ENCODE peak calls at places on chromosomes 11 and 22, in seven cellular contexts. D is IMR-90, Y is breast epithelium, S is PC-3, N is AG04450, C is lower lobe of right lung, G is kidney epithelial cell. Q is an unnamed sample.

GRCh38 chr11:75597636-75598035 is 35.6 kb downstream of the SERPINH1 start:
- DNase-seq in G (no peak), Y (no peak), S (peak), N (no peak), C (no peak), D (no peak), Q (no peak)

GRCh38 chr11:114162719-114163123 is 103.2 kb downstream of the ZBTB16 start:
- DNase-seq in G (peak), N (peak), D (peak), S (peak), C (peak), Y (peak), Q (peak)

GRCh38 chr11:60981515-60981914 is 10.0 kb downstream of the CD6 start:
- DNase-seq in Y (no peak), C (no peak), D (no peak), S (no peak), G (no peak), N (no peak), Q (no peak)

GRCh38 chr11:134741453-134742227 is 329.6 kb upstream of the B3GAT1 start:
- DNase-seq in N (no peak), Y (no peak), G (no peak), D (peak), S (no peak), C (no peak), Q (no peak)

GRCh38 chr11:86274503-86274902 is 27.5 kb upstream of the HIKESHI start:
- DNase-seq in N (no peak), Y (no peak), D (no peak), S (no peak), G (no peak), C (no peak), Q (no peak)

GRCh38 chr22:24951942-24952836 is at the start of gene KIAA1671:
- DNase-seq in N (no peak), G (no peak), Y (peak), D (peak), C (peak), S (peak), Q (no peak)

GRCh38 chr22:19174106-19175025 is 4.2 kb downstream of the SLC25A1 start:
- DNase-seq in N (no peak), G (no peak), C (no peak), Y (no peak), S (peak), D (peak), Q (no peak)

GRCh38 chr11:31414338-31414737 is 44.7 kb downstream of the DNAJC24 start:
- DNase-seq in N (no peak), G (no peak), D (no peak), C (no peak), Y (no peak), S (peak), Q (no peak)

GRCh38 chr11:7089328-7090251 is 792 bp downstream of the RBMXL2 start:
- DNase-seq in G (no peak), N (no peak), D (no peak), C (no peak), S (no peak), Y (no peak), Q (no peak)

GRCh38 chr11:58912124-58912523 is 27.2 kb upstream of the GLYATL1 start:
- DNase-seq in Y (no peak), N (no peak), S (peak), G (no peak), C (no peak), D (peak), Q (no peak)

GRCh38 chr11:114082767-114083181 is 23.3 kb downstream of the ZBTB16 start:
- DNase-seq in S (no peak), D (no peak), Y (no peak), C (peak), G (no peak), N (no peak), Q (no peak)

GRCh38 chr11:69654660-69655478 is 13.9 kb downstream of the CCND1 start:
- DNase-seq in G (no peak), S (peak), C (no peak), D (peak), N (no peak), Y (peak), Q (no peak)

GRCh38 chr11:61134801-61135257 is 26.4 kb downstream of the VPS37C start:
- DNase-seq in D (no peak), G (no peak), Y (no peak), N (no peak), C (no peak), S (no peak), Q (no peak)

GRCh38 chr11:68783216-68783821 is 32.0 kb upstream of the TESMIN start:
- DNase-seq in D (no peak), C (no peak), Y (no peak), G (no peak), S (no peak), N (no peak), Q (no peak)

GRCh38 chr22:21447694-21448402 is 19.3 kb upstream of the TMEM191C start:
- DNase-seq in G (no peak), Y (peak), D (no peak), N (no peak), C (peak), S (no peak), Q (no peak)

GRCh38 chr11:62433141-62433543 is 14.3 kb downstream of the SCGB1A1 start:
- DNase-seq in Y (no peak), D (no peak), N (no peak), G (no peak), S (no peak), C (no peak), Q (no peak)

GRCh38 chr11:6204708-6205107 is 649 bp upstream of the C11orf42 start:
- DNase-seq in C (no peak), Y (no peak), D (no peak), S (no peak), N (no peak), G (no peak), Q (no peak)

GRCh38 chr22:40418366-40419201 is 48.2 kb downstream of the SGSM3 start:
- DNase-seq in G (no peak), S (no peak), D (peak), Y (peak), N (peak), C (no peak), Q (no peak)

GRCh38 chr22:24049211-24049610 is 38.1 kb downstream of the CABIN1 start:
- DNase-seq in C (no peak), G (no peak), Y (no peak), S (no peak), N (no peak), D (no peak), Q (no peak)

GRCh38 chr11:128803440-128803839 is 63.7 kb downstream of the KCNJ1 start:
- DNase-seq in C (no peak), Y (no peak), D (no peak), G (no peak), S (no peak), N (no peak), Q (no peak)

GRCh38 chr11:976431-977160 is 50.9 kb downstream of the AP2A2 start:
- DNase-seq in D (no peak), G (no peak), Y (no peak), S (no peak), C (no peak), N (no peak), Q (no peak)
- TF ChIP-seq CTCF in D (no peak), G (no peak), Y (no peak), S (no peak), C (no peak), N (no peak), Q (peak)

DNA sequence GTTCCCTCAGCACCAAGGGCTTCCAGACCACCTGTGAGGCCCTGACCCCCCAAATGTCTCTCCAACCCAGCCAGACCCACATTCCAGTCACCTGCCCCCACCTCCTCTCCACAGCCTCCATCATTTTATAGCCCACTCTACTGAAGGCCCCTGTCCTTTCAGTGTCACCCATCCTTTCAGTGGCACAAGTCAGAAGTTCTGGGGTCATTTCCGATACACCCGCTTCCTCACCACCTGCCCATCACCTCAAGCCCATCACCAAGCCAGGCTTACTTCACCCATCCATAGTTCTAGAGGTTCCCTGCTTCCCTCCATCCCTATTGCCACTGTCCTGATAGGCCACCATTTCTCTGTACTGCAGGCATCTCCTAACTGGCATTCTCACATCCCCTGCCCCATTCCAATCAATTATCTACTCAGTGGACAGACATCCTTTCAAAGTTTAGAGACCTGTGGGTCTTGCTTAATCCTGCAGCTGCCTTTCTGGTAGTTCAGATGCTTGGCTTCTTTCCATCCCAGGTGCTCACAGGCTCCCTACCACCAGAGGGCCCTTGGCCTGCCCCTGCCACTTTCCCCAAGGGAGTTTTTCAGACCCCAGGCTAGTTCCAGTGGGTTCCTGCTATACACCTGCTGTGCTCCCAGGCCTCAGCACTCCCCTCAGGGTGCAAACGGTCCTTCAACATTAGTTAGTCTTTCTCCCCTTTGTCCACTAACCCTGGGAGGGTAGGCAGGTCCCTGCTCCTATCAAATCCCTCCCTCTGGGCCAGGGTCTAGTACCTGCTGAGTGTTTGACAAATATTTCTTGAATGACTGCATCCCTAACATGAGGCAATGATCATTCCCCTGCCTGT is 7.6 kb downstream of the KCNQ1OT1 start:
- DNase-seq in Y (peak), D (no peak), G (no peak), S (peak), N (no peak), C (no peak), Q (no peak)
- H3K4me3 ChIP-seq in Y (no peak), D (no peak), G (no peak), S (no peak), N (no peak), C (no peak), Q (no peak)

DNA sequence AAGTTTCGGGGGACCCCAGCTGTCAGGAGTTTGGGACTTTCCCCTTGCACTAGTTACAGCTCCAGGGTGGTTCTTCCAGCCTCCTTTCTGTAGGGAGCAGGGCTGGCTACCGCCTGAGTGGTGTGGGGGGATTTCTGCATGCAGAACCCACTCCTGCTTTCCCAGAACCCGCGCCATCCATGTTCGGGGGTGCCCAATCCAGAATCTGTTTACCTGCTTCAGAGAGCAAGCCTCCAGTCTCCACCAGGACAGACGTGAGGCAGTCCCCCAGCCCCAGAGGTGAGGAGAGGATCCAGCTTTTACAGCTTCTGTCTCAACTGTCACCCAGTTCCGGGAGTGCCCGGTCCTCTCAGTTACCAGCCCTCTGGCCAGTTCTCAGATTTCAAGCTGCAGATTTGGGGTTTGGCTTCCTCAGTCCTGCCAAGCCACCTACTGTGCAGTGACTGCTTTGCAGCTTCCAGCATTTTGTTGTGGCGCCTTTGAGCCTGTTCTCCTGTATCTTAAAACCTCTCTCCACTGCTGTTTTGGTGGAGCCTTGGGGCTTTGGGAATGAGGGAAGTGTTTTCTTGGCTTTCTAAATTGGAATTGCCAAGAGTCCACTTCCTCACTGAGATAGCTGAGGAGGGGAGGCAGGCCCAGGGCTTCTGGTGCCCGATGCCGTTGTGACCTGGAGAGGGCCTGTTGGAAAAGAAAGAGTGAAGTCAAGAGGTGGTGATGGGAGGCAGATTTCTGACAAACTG is 513.2 kb downstream of the TBC1D22A start:
- DNase-seq in N (no peak), D (no peak), Y (no peak), C (no peak), S (peak), G (no peak), Q (no peak)
- TF ChIP-seq CTCF in N (peak), D (no peak), Y (no peak), C (no peak), S (peak), G (peak), Q (no peak)

GRCh38 chr11:118921929-118922744 is 3.6 kb downstream of the BCL9L start:
- DNase-seq in N (no peak), C (peak), G (no peak), D (peak), Y (peak), S (peak), Q (no peak)
- H3K4me3 ChIP-seq in N (peak), C (peak), G (peak), D (peak), Y (peak), S (peak), Q (peak)

GRCh38 chr11:94809251-94809650 is 41.1 kb downstream of the AMOTL1 start:
- DNase-seq in G (no peak), N (no peak), D (peak), Y (no peak), C (no peak), S (no peak), Q (no peak)
- TF ChIP-seq CTCF in G (no peak), N (no peak), D (no peak), Y (no peak), C (no peak), S (no peak), Q (no peak)

GRCh38 chr22:49949914-49950292 is 10.7 kb upstream of the PIM3 start:
- DNase-seq in S (no peak), N (no peak), G (no peak), Y (no peak), D (no peak), C (no peak), Q (no peak)
- H3K4me3 ChIP-seq in S (no peak), N (no peak), G (no peak), Y (peak), D (no peak), C (no peak), Q (no peak)

GRCh38 chr11:67371549-67372231 is 1.7 kb downstream of the CLCF1 start:
- DNase-seq in Y (no peak), S (peak), D (peak), G (no peak), C (peak), N (no peak), Q (no peak)
- TF ChIP-seq CTCF in Y (peak), S (peak), D (peak), G (peak), C (peak), N (peak), Q (peak)